ENCODE peak calls at places on chromosomes 7 and 10, in six cellular contexts. G, P, Y, Q, X and T are unnamed samples.
A peak's percentile ranks its signal among the peaks of the same experiment; 100 is the strongest.

GRCh38 chr10:99430451-99431189 is at the start of gene GOT1:
- DNase-seq in P (peak; percentile 97), Q (peak; percentile 93), Y (peak; percentile 99), X (peak; percentile 93), G (peak; percentile 98), T (peak; percentile 89)

GRCh38 chr10:22679608-22680007 is 34.8 kb downstream of the PIP4K2A start:
- DNase-seq in G (no peak), Y (no peak), P (no peak), Q (no peak), X (no peak), T (no peak)

GRCh38 chr10:4723860-4724259 is 102.1 kb upstream of the AKR1E2 start:
- DNase-seq in P (no peak), G (no peak), X (no peak), Q (no peak), Y (no peak), T (no peak)

GRCh38 chr7:92629779-92630178 is 39.6 kb upstream of the FAM133B start:
- DNase-seq in Y (no peak), X (no peak), P (no peak), G (no peak), Q (no peak), T (no peak)

GRCh38 chr10:51308096-51308495 is 233.8 kb downstream of the PRKG1 start:
- DNase-seq in X (no peak), P (no peak), Q (no peak), G (no peak), Y (no peak), T (no peak)

GRCh38 chr10:29687411-29688160 is 52.8 kb upstream of the SVIL start:
- DNase-seq in Q (no peak), X (no peak), Y (no peak), P (no peak), G (no peak), T (no peak)

GRCh38 chr10:61752111-61753011 is 89.6 kb downstream of the CABCOCO1 start:
- DNase-seq in Q (no peak), G (no peak), P (no peak), X (no peak), Y (peak; percentile 29), T (peak; percentile 60)

GRCh38 chr10:73850863-73851461 is 23.4 kb downstream of the CAMK2G start:
- DNase-seq in P (no peak), Y (peak; percentile 51), G (no peak), Q (peak; percentile 86), X (peak; percentile 23), T (no peak)

GRCh38 chr7:98771519-98772241 is 98.1 kb downstream of the TMEM130 start:
- DNase-seq in P (peak; percentile 65), X (peak; percentile 23), G (peak; percentile 26), Q (peak; percentile 54), Y (peak; percentile 31), T (no peak)

GRCh38 chr10:30833625-30833970 is 198.1 kb downstream of the ZNF438 start:
- DNase-seq in Y (no peak), G (no peak), Q (no peak), P (no peak), X (no peak), T (no peak)

GRCh38 chr10:17290226-17290625 is 62.2 kb downstream of the VIM start:
- DNase-seq in G (no peak), Q (no peak), P (no peak), X (no peak), Y (no peak), T (peak; percentile 44)
- TF ChIP-seq CTCF in G (peak; percentile 13), Q (no peak), P (peak; percentile 36), X (peak; percentile 28), Y (peak; percentile 51), T (peak; percentile 37)

GRCh38 chr10:57579926-57580325 is 687.8 kb downstream of the IPMK start:
- DNase-seq in G (no peak), X (no peak), Y (peak; percentile 7), P (no peak), Q (no peak), T (peak; percentile 51)
- TF ChIP-seq CTCF in G (peak; percentile 30), X (peak; percentile 58), Y (peak; percentile 41), P (no peak), Q (no peak), T (peak; percentile 62)

GRCh38 chr10:107806006-107806405 is 641.5 kb upstream of the SORCS1 start:
- DNase-seq in X (no peak), G (no peak), P (no peak), Y (no peak), Q (no peak), T (no peak)

GRCh38 chr10:107814865-107815487 is 650.5 kb upstream of the SORCS1 start:
- DNase-seq in X (no peak), P (no peak), Q (peak; percentile 12), G (no peak), Y (peak; percentile 12), T (peak; percentile 10)

GRCh38 chr10:107813396-107813795 is 648.9 kb upstream of the SORCS1 start:
- DNase-seq in G (no peak), Q (no peak), P (no peak), X (no peak), Y (no peak), T (no peak)

GRCh38 chr10:107809889-107810288 is 645.4 kb upstream of the SORCS1 start:
- DNase-seq in Q (no peak), P (no peak), X (no peak), G (no peak), Y (no peak), T (no peak)
- TF ChIP-seq CTCF in Q (no peak), P (no peak), X (no peak), G (no peak), Y (no peak), T (no peak)

GRCh38 chr10:6514844-6515780 is 65.0 kb downstream of the PRKCQ start:
- DNase-seq in X (no peak), Q (no peak), Y (no peak), G (no peak), P (no peak), T (no peak)

GRCh38 chr10:6514180-6514579 is 65.9 kb downstream of the PRKCQ start:
- DNase-seq in P (no peak), G (no peak), X (no peak), Y (no peak), Q (no peak), T (no peak)

GRCh38 chr10:6512182-6512581 is 67.9 kb downstream of the PRKCQ start:
- DNase-seq in Y (no peak), X (no peak), P (no peak), G (no peak), Q (no peak), T (no peak)

GRCh38 chr10:6513509-6513908 is 66.6 kb downstream of the PRKCQ start:
- DNase-seq in G (no peak), X (no peak), Y (no peak), Q (no peak), P (no peak), T (no peak)

DNA sequence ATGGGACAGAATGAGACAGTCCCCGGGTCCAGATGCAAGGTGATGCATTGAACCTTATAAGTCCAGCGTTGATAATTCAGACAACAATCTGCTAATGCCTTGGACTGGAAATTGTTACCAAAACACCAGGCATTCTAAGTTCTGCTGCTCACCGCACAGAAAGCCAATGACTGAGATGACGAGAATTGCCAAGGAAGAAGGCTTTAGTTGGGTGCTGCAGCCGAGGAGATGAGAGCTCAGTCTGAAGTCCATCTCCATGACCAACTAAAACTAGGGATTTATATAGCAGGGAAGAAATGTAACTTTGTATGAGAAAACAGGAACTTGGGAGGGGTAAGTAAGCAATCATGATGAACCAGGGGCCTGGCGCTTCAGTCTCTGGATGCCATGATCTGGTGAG is 68.7 kb downstream of the PRKCQ start:
- DNase-seq in P (no peak), X (no peak), Y (no peak), Q (no peak), G (no peak), T (no peak)
- TF ChIP-seq CTCF in P (no peak), X (no peak), Y (no peak), Q (no peak), G (no peak), T (no peak)

DNA sequence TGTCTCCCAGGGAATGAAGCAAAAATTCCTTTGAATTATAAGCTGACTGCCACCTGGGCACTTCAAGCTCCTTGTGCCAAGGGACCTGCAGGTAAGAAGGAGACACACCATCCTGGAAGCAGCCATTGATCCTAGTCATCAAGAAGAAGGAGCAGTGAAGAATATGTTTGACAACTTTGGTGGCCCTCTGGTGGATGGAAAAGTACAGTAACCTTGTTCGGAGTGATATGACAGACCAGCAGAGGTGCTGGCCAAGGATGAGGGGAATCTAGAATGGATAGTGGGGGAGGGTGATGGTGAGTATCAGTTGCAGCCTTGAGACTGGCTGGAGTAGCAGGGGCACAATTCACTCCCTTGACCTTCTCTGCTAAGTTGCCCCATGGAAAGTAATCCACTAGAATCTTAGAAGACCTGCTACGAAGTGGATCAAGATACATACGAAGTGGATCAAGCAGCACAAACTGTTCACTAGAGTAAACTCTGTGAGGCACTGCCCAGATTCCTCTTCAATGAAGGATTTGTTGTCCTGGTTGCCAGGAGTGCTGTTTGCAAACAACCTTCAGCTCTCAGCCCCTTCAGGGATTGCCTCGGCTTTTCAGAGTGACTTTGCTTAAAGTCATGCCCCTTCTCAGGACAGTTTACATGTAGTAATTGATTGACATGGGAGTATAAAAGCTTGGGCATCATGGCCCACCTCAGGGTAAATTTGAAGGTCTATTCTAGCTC is 44.8 kb upstream of the ORC5 start:
- DNase-seq in G (no peak), Q (no peak), P (no peak), Y (peak; percentile 20), X (no peak), T (no peak)
- TF ChIP-seq CTCF in G (peak; percentile 41), Q (peak; percentile 1), P (peak; percentile 28), Y (peak; percentile 34), X (peak; percentile 26), T (no peak)

DNA sequence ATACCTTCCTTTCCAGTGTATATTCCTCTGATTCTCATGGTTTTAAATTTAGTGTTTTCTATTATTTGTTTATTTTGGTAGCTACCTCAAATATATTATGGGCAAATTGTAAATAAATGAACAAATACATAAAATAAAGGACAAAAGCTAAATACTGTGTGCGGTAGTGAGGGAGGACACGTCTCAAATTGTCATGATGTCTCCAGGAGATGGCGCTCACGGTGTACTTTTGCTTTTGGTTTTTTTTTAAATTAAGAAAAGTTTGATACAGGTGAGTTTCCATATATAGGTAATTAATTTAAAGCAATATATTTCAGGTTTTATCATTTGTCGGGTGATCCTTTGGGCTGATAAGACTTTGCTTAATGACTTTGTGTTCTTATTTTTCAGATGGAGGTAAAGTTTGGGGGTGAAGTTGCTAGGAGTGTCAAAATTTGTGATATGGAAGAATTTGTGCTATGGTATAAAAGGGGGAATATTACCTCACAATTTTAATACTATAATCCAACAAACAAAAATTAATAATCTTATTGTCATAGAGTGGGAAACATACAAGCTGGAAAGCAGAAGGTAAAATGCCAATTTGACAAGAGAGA is 68.4 kb upstream of the TMEM229A start:
- DNase-seq in Y (no peak), P (no peak), X (no peak), G (no peak), Q (no peak), T (peak; percentile 43)
- TF ChIP-seq CTCF in Y (peak; percentile 59), P (peak; percentile 58), X (peak; percentile 27), G (peak; percentile 44), Q (no peak), T (peak; percentile 61)

GRCh38 chr10:70652761-70653657 is 19.3 kb upstream of the ADAMTS14 start:
- DNase-seq in Y (peak; percentile 98), X (peak; percentile 78), Q (peak; percentile 96), G (no peak), P (peak; percentile 95), T (no peak)
- TF ChIP-seq CTCF in Y (peak; percentile 4), X (no peak), Q (no peak), G (no peak), P (no peak), T (no peak)